ENCODE peak calls at places on chromosome 18, in eight cellular contexts. J is amygdala; Z is stimulated activated CD8-positive, alpha-beta memory T cell treated with anti-CD3 and anti-CD28 coated beads, Interleukin-15, amount 100 ng/mL, for 4 hours; Q is kidney epithelial cell; A is mesendoderm; I is T1000; H is lung; K is hippocampal formation. V is an unnamed sample.
A peak's percentile ranks its signal among the peaks of the same experiment; 100 is the strongest.

GRCh38 chr18:60067426-60068210 is 167.8 kb downstream of the PMAIP1 start:
- DNase-seq in J (no peak), Z (no peak), Q (no peak), A (peak; percentile 65), I (no peak), H (no peak), K (no peak), V (no peak)

GRCh38 chr18:37946324-37946723 is 380.7 kb upstream of the CELF4 start:
- DNase-seq in J (no peak), Z (no peak), Q (no peak), A (no peak), I (no peak), H (no peak), K (no peak), V (no peak)

GRCh38 chr18:52953435-52953834 is 613.4 kb downstream of the DCC start:
- DNase-seq in J (no peak), Z (no peak), Q (no peak), A (peak; percentile 40), I (no peak), H (no peak), K (no peak), V (no peak)

GRCh38 chr18:3723554-3723953 is 273.6 kb downstream of the TGIF1 start:
- DNase-seq in J (no peak), Z (no peak), Q (no peak), A (no peak), I (no peak), H (peak; percentile 4), K (no peak), V (no peak)

GRCh38 chr18:53534695-53535094 is 689.8 kb downstream of the MBD2 start:
- DNase-seq in J (peak; percentile 13), Z (no peak), Q (no peak), A (no peak), I (no peak), H (no peak), K (peak; percentile 81), V (peak; percentile 8)

GRCh38 chr18:23227729-23228075 is 92.4 kb downstream of the CABLES1 start:
- DNase-seq in J (no peak), Z (no peak), Q (peak; percentile 55), A (no peak), I (no peak), H (no peak), K (no peak), V (no peak)

GRCh38 chr18:28511421-28511821 is 334.5 kb upstream of the CDH2 start:
- DNase-seq in J (no peak), Z (no peak), Q (no peak), A (peak; percentile 21), I (no peak), H (no peak), K (no peak), V (no peak)

GRCh38 chr18:37496568-37496967 is 69.0 kb downstream of the CELF4 start:
- DNase-seq in J (no peak), Z (no peak), Q (no peak), A (no peak), I (no peak), H (no peak), K (no peak), V (no peak)

GRCh38 chr18:27861539-27861938 is 315.4 kb downstream of the CDH2 start:
- DNase-seq in J (no peak), Z (no peak), Q (no peak), A (no peak), I (no peak), H (no peak), K (no peak), V (no peak)

GRCh38 chr18:78753240-78753639 is 226.4 kb upstream of the SALL3 start:
- DNase-seq in J (no peak), Z (no peak), Q (no peak), A (no peak), I (no peak), H (no peak), K (no peak), V (no peak)

GRCh38 chr18:51802589-51802988 is 537.4 kb upstream of the DCC start:
- DNase-seq in J (no peak), Z (no peak), Q (no peak), A (no peak), I (no peak), H (no peak), K (no peak), V (no peak)

GRCh38 chr18:9827856-9828793 is 57.6 kb upstream of the TXNDC2 start:
- DNase-seq in J (no peak), Z (no peak), Q (peak; percentile 87), A (no peak), I (peak; percentile 63), H (peak; percentile 65), K (no peak), V (no peak)

GRCh38 chr18:53153281-53153680 is 813.3 kb downstream of the DCC start:
- DNase-seq in J (no peak), Z (no peak), Q (no peak), A (peak; percentile 56), I (no peak), H (no peak), K (no peak), V (no peak)

GRCh38 chr18:42334931-42335330 is 379.9 kb downstream of the PIK3C3 start:
- DNase-seq in J (no peak), Z (no peak), Q (no peak), A (no peak), I (no peak), H (no peak), K (no peak), V (no peak)

GRCh38 chr18:79355433-79356335 is 40.0 kb upstream of the NFATC1 start:
- DNase-seq in J (no peak), Z (no peak), Q (no peak), A (no peak), I (no peak), H (no peak), K (no peak), V (no peak)